ENCODE peak calls at places on chromosomes 11 and 22, in five cellular contexts. M, Q, S, O and F are unnamed samples.

GRCh38 chr11:121095561-121095960 is 5.5 kb upstream of the TECTA start:
- DNase-seq in O (no peak), M (no peak), S (no peak), Q (no peak), F (no peak)

GRCh38 chr22:30457964-30458363 is 13.9 kb downstream of the SEC14L3 start:
- DNase-seq in S (no peak), M (no peak), O (no peak), Q (no peak), F (no peak)

GRCh38 chr11:34427171-34427805 is 11.4 kb upstream of the CAT start:
- DNase-seq in S (no peak), Q (peak), O (no peak), M (peak), F (peak)

GRCh38 chr11:34266090-34266912 is 91.5 kb downstream of the ABTB2 start:
- DNase-seq in M (peak), S (no peak), O (no peak), Q (peak), F (peak)

GRCh38 chr11:64067257-64067993 is 31.7 kb downstream of the FLRT1 start:
- DNase-seq in O (no peak), Q (no peak), M (no peak), S (no peak), F (no peak)

GRCh38 chr11:130514316-130514715 is 65.9 kb downstream of the ADAMTS15 start:
- DNase-seq in M (no peak), S (no peak), Q (no peak), O (no peak), F (no peak)

GRCh38 chr11:61152816-61153592 is 8.2 kb downstream of the VPS37C start:
- DNase-seq in S (no peak), M (no peak), O (no peak), Q (no peak), F (peak)

GRCh38 chr11:35042906-35043305 is 96.1 kb upstream of the CD44 start:
- DNase-seq in S (no peak), Q (no peak), O (no peak), M (no peak), F (no peak)

GRCh38 chr11:724063-724732 is 18.2 kb downstream of the EPS8L2 start:
- DNase-seq in M (no peak), O (no peak), Q (no peak), S (no peak), F (no peak)

GRCh38 chr22:20109411-20110358 is 6.2 kb upstream of the RANBP1 start:
- DNase-seq in Q (no peak), O (no peak), S (no peak), M (no peak), F (no peak)

GRCh38 chr11:35066783-35067476 is 72.0 kb upstream of the CD44 start:
- DNase-seq in O (no peak), M (peak), Q (no peak), S (no peak), F (no peak)

GRCh38 chr22:30933457-30933856 is 35.1 kb downstream of the MORC2 start:
- DNase-seq in Q (no peak), O (no peak), M (no peak), S (no peak), F (no peak)

GRCh38 chr11:65429069-65429681 is 6.6 kb downstream of the NEAT1 start:
- DNase-seq in Q (no peak), O (no peak), M (peak), S (no peak), F (no peak)

GRCh38 chr22:26436903-26437515 is 7.9 kb downstream of the ASPHD2 start:
- DNase-seq in O (no peak), S (no peak), Q (no peak), M (no peak), F (no peak)

GRCh38 chr11:128908391-128909246 is 17.5 kb downstream of the KCNJ5 start:
- DNase-seq in O (peak), S (no peak), Q (peak), M (no peak), F (no peak)

GRCh38 chr22:35593885-35594470 is 23.2 kb downstream of the MB start:
- DNase-seq in O (no peak), Q (no peak), S (no peak), M (no peak), F (no peak)

GRCh38 chr11:57476883-57477506 is 16.7 kb downstream of the RTN4RL2 start:
- DNase-seq in Q (no peak), O (no peak), S (peak), M (no peak), F (no peak)

GRCh38 chr11:70070736-70071135 is 7.4 kb upstream of the ANO1 start:
- DNase-seq in Q (no peak), O (no peak), S (no peak), M (no peak), F (no peak)

GRCh38 chr11:133659542-133660201 is 127.4 kb upstream of the OPCML start:
- DNase-seq in S (no peak), M (no peak), O (no peak), Q (no peak), F (no peak)

GRCh38 chr22:38737302-38738060 is 18.3 kb downstream of the SUN2 start:
- DNase-seq in S (no peak), M (no peak), O (no peak), Q (no peak), F (no peak)

GRCh38 chr22:33014621-33015020 is 43.6 kb downstream of the SYN3 start:
- DNase-seq in S (no peak), Q (no peak), O (no peak), M (no peak), F (no peak)

GRCh38 chr22:48838846-48839730 is 988.6 kb downstream of the BRD1 start:
- DNase-seq in S (no peak), Q (no peak), M (no peak), O (no peak), F (no peak)

GRCh38 chr11:56841210-56841810 is 92.8 kb upstream of the OR9G4 start:
- DNase-seq in S (no peak), O (peak), M (peak), Q (peak), F (peak)

GRCh38 chr22:46549565-46549840 is 12.1 kb upstream of the CELSR1 start:
- DNase-seq in O (no peak), M (no peak), S (no peak), Q (no peak), F (no peak)

GRCh38 chr22:36758792-36759271 is 17.1 kb downstream of the IFT27 start:
- DNase-seq in M (no peak), S (no peak), Q (no peak), O (no peak), F (no peak)

GRCh38 chr11:17921620-17922473 is 91.0 kb downstream of the SERGEF start:
- DNase-seq in O (peak), Q (no peak), S (no peak), M (peak), F (peak)

GRCh38 chr11:118318112-118319030 is 13.8 kb downstream of the CD3E start:
- DNase-seq in Q (no peak), S (no peak), M (no peak), O (no peak), F (no peak)

GRCh38 chr11:12137938-12138731 is 27.7 kb downstream of the MICAL2 start:
- DNase-seq in M (no peak), Q (peak), O (no peak), S (no peak), F (no peak)